ENCODE peak calls at places on chromosomes 7 and 10, in five cellular contexts. U is right atrium auricular region, B is left ventricle myocardium inferior, I is upper lobe of left lung, W is uterus. H is an unnamed sample.

GRCh38 chr10:132329565-132330485 is 2.2 kb upstream of the LRRC27 start:
- DNase-seq in U (peak; percentile 81), B (no peak), I (no peak), W (no peak), H (no peak)

GRCh38 chr10:93376372-93377296 is 105.5 kb downstream of the MYOF start:
- DNase-seq in U (no peak), B (no peak), I (no peak), W (peak; percentile 68), H (peak; percentile 75)

GRCh38 chr7:146414373-146414772 is 297.8 kb downstream of the CNTNAP2 start:
- DNase-seq in U (no peak), B (no peak), I (no peak), W (no peak), H (no peak)

GRCh38 chr10:86851329-86852207 is 95.1 kb downstream of the BMPR1A start:
- DNase-seq in U (no peak), B (no peak), I (no peak), W (peak; percentile 46), H (no peak)

GRCh38 chr10:50550291-50550839 is 73.4 kb downstream of the SGMS1 start:
- DNase-seq in U (no peak), B (no peak), I (no peak), W (no peak), H (peak; percentile 59)

GRCh38 chr7:13097508-13097907 is 410.1 kb downstream of the ARL4A start:
- DNase-seq in U (no peak), B (no peak), I (no peak), W (no peak), H (no peak)

GRCh38 chr10:93751832-93752231 is 5.9 kb upstream of the LGI1 start:
- DNase-seq in U (no peak), B (no peak), I (no peak), W (no peak), H (peak; percentile 41)

GRCh38 chr10:119360181-119360921 is 153.0 kb downstream of the GRK5 start:
- DNase-seq in U (no peak), B (peak; percentile 62), I (no peak), W (no peak), H (no peak)

GRCh38 chr10:75109459-75109778 is 2.0 kb upstream of the SAMD8 start:
- DNase-seq in U (no peak), B (no peak), I (no peak), W (no peak), H (no peak)

GRCh38 chr7:16432425-16432731 is 11.0 kb upstream of the CRPPA start:
- DNase-seq in U (no peak), B (no peak), I (no peak), W (no peak), H (no peak)

GRCh38 chr10:26555719-26556368 is 117.7 kb downstream of the APBB1IP start:
- DNase-seq in U (peak; percentile 91), B (peak; percentile 30), I (no peak), W (no peak), H (peak; percentile 40)

GRCh38 chr7:45123913-45124312 is 12.4 kb upstream of the TBRG4 start:
- DNase-seq in U (no peak), B (no peak), I (peak; percentile 71), W (no peak), H (no peak)

GRCh38 chr10:124491105-124491504 is 29.5 kb downstream of the LHPP start:
- DNase-seq in U (no peak), B (no peak), I (no peak), W (no peak), H (no peak)

GRCh38 chr7:151229249-151229648 is 2.2 kb upstream of the ABCF2 start:
- DNase-seq in U (no peak), B (no peak), I (no peak), W (no peak), H (no peak)

GRCh38 chr7:27141591-27142561 is 1.6 kb downstream of the HOXA5 start:
- DNase-seq in U (no peak), B (no peak), I (peak; percentile 70), W (no peak), H (peak; percentile 53)

GRCh38 chr10:130998642-130999041 is 312.9 kb downstream of the TCERG1L start:
- DNase-seq in U (no peak), B (no peak), I (peak; percentile 58), W (no peak), H (no peak)

GRCh38 chr10:132554053-132554990 is 16.7 kb downstream of the INPP5A start:
- DNase-seq in U (no peak), B (no peak), I (no peak), W (no peak), H (no peak)

GRCh38 chr7:4819450-4820404 is 42.1 kb downstream of the PAPOLB start:
- DNase-seq in U (no peak), B (peak; percentile 63), I (peak; percentile 61), W (no peak), H (no peak)

GRCh38 chr7:111564078-111564477 is 1.8 kb upstream of the IMMP2L start:
- DNase-seq in U (no peak), B (no peak), I (no peak), W (no peak), H (no peak)

GRCh38 chr10:131847241-131847783 is 53.5 kb upstream of the PPP2R2D start:
- DNase-seq in U (no peak), B (no peak), I (peak; percentile 61), W (peak; percentile 6), H (no peak)

GRCh38 chr7:95545007-95545615 is 51.2 kb downstream of the PDK4 start:
- DNase-seq in U (no peak), B (no peak), I (no peak), W (peak; percentile 46), H (peak; percentile 68)

GRCh38 chr7:51265066-51265907 is 51.3 kb downstream of the COBL start:
- DNase-seq in U (no peak), B (no peak), I (peak; percentile 30), W (no peak), H (peak; percentile 80)

GRCh38 chr10:113099431-113100298 is 149.6 kb downstream of the TCF7L2 start:
- DNase-seq in U (no peak), B (no peak), I (no peak), W (no peak), H (no peak)

GRCh38 chr7:17447728-17448478 is 149.5 kb downstream of the AHR start:
- DNase-seq in U (no peak), B (no peak), I (no peak), W (no peak), H (no peak)

GRCh38 chr10:47161465-47161864 is 138.5 kb upstream of the GDF10 start:
- DNase-seq in U (no peak), B (no peak), I (no peak), W (no peak), H (no peak)

GRCh38 chr7:151491859-151492258 is 27.8 kb downstream of the RHEB start:
- DNase-seq in U (no peak), B (no peak), I (no peak), W (no peak), H (no peak)

GRCh38 chr7:22611758-22612079 is 111.7 kb upstream of the STEAP1B start:
- DNase-seq in U (no peak), B (no peak), I (no peak), W (no peak), H (no peak)

GRCh38 chr7:100130608-100131453 is 4.1 kb downstream of the MBLAC1 start:
- DNase-seq in U (peak; percentile 70), B (peak; percentile 79), I (peak; percentile 94), W (peak; percentile 83), H (peak; percentile 91)

GRCh38 chr10:125124907-125125306 is 35.5 kb downstream of the CTBP2 start:
- DNase-seq in U (no peak), B (no peak), I (no peak), W (no peak), H (no peak)

GRCh38 chr7:125820495-125820894 is 890.9 kb upstream of the POT1 start:
- DNase-seq in U (no peak), B (no peak), I (no peak), W (no peak), H (no peak)

GRCh38 chr10:46541017-46541661 is 15.3 kb downstream of the GPRIN2 start:
- DNase-seq in U (no peak), B (peak; percentile 37), I (peak; percentile 89), W (peak; percentile 17), H (peak; percentile 71)

GRCh38 chr7:148319316-148319808 is 271.2 kb upstream of the C7orf33 start:
- DNase-seq in U (no peak), B (no peak), I (no peak), W (no peak), H (no peak)

GRCh38 chr10:117905404-117905803 is 141.3 kb downstream of the RAB11FIP2 start:
- DNase-seq in U (no peak), B (no peak), I (no peak), W (no peak), H (no peak)

GRCh38 chr7:152709307-152710133 is 33.6 kb upstream of the XRCC2 start:
- DNase-seq in U (no peak), B (no peak), I (no peak), W (no peak), H (no peak)
- H3K27ac ChIP-seq in U (no peak overlapping the region), B (no peak overlapping the region), I (no peak overlapping the region), W (no peak overlapping the region), H (no peak overlapping the region)

GRCh38 chr7:116582164-116582732 is 57.4 kb downstream of the CAV1 start:
- DNase-seq in U (no peak), B (no peak), I (no peak), W (no peak), H (no peak)

GRCh38 chr7:116585392-116585791 is 60.6 kb downstream of the CAV1 start:
- DNase-seq in U (no peak), B (no peak), I (no peak), W (no peak), H (no peak)

GRCh38 chr7:116583653-116584052 is 58.8 kb downstream of the CAV1 start:
- DNase-seq in U (no peak), B (no peak), I (no peak), W (no peak), H (no peak)

GRCh38 chr7:116584721-116585120 is 59.9 kb downstream of the CAV1 start:
- DNase-seq in U (no peak), B (no peak), I (no peak), W (no peak), H (no peak)

GRCh38 chr7:116582806-116583444 is 58.1 kb downstream of the CAV1 start:
- DNase-seq in U (no peak), B (no peak), I (no peak), W (peak; percentile 21), H (no peak)
- H3K4me3 ChIP-seq in U (no peak overlapping the region), B (peak overlapping the region; percentile 7), I (no peak overlapping the region), W (no peak overlapping the region), H (no peak overlapping the region)

GRCh38 chr7:80591654-80592053 is 46.8 kb upstream of the CD36 start:
- DNase-seq in U (no peak), B (no peak), I (no peak), W (no peak), H (no peak)
- H3K27ac ChIP-seq in U (peak overlapping the region; percentile 6), B (peak overlapping the region; percentile 60), I (no peak overlapping the region), W (no peak overlapping the region), H (no peak overlapping the region)

GRCh38 chr7:106767498-106768323 is 97.4 kb upstream of the PIK3CG start:
- DNase-seq in U (no peak), B (no peak), I (no peak), W (no peak), H (no peak)
- H3K4me3 ChIP-seq in U (no peak overlapping the region), B (no peak overlapping the region), I (no peak overlapping the region), W (no peak overlapping the region), H (no peak overlapping the region)

GRCh38 chr10:29534590-29534989 is 100.2 kb downstream of the SVIL start:
- DNase-seq in U (no peak), B (no peak), I (no peak), W (no peak), H (no peak)
- H3K27ac ChIP-seq in U (peak overlapping the region; percentile 89), B (peak overlapping the region; percentile 85), I (no peak overlapping the region), W (peak overlapping the region; percentile 81), H (peak overlapping the region; percentile 69)

H was measured in colonic mucosa.